ENCODE peak calls at places on chromosomes 3 and 15, in six cellular contexts. O, C, M, I, B and S are unnamed samples.

GRCh38 chr15:48617619-48618018 is 27.9 kb downstream of the FBN1 start:
- DNase-seq in O (no peak), C (peak), M (no peak), I (peak), B (no peak), S (no peak)

GRCh38 chr15:72599855-72600464 is 54.5 kb upstream of the GOLGA6B start:
- DNase-seq in O (peak), C (peak), M (no peak), I (peak), B (peak), S (no peak)

GRCh38 chr15:78360426-78360825 is 20.3 kb downstream of the CRABP1 start:
- DNase-seq in O (peak), C (no peak), M (no peak), I (no peak), B (no peak), S (no peak)

GRCh38 chr3:114764056-114764492 is 383.0 kb downstream of the ZBTB20 start:
- DNase-seq in O (no peak), C (peak), M (no peak), I (no peak), B (no peak), S (no peak)

GRCh38 chr3:16842710-16843270 is 42.0 kb upstream of the PLCL2 start:
- DNase-seq in O (peak), C (no peak), M (no peak), I (no peak), B (no peak), S (no peak)

GRCh38 chr3:132638721-132639120 is 20.9 kb downstream of the ACAD11 start:
- DNase-seq in O (no peak), C (no peak), M (no peak), I (no peak), B (no peak), S (no peak)

GRCh38 chr3:25437953-25438352 is 9.9 kb downstream of the RARB start:
- DNase-seq in O (no peak), C (no peak), M (no peak), I (no peak), B (no peak), S (no peak)

GRCh38 chr3:70064194-70064787 is 64.8 kb downstream of the SAMMSON start:
- DNase-seq in O (peak), C (peak), M (no peak), I (peak), B (no peak), S (peak)

GRCh38 chr3:126883241-126883640 is 99.7 kb upstream of the PLXNA1 start:
- DNase-seq in O (no peak), C (peak), M (no peak), I (peak), B (no peak), S (no peak)

GRCh38 chr15:45203182-45203581 is 15.4 kb upstream of the SHF start:
- DNase-seq in O (no peak), C (no peak), M (no peak), I (no peak), B (no peak), S (no peak)
- H2AK5ac ChIP-seq in O (no peak), C (no peak), M (no peak), I (no peak), B (no peak), S (no peak)

DNA sequence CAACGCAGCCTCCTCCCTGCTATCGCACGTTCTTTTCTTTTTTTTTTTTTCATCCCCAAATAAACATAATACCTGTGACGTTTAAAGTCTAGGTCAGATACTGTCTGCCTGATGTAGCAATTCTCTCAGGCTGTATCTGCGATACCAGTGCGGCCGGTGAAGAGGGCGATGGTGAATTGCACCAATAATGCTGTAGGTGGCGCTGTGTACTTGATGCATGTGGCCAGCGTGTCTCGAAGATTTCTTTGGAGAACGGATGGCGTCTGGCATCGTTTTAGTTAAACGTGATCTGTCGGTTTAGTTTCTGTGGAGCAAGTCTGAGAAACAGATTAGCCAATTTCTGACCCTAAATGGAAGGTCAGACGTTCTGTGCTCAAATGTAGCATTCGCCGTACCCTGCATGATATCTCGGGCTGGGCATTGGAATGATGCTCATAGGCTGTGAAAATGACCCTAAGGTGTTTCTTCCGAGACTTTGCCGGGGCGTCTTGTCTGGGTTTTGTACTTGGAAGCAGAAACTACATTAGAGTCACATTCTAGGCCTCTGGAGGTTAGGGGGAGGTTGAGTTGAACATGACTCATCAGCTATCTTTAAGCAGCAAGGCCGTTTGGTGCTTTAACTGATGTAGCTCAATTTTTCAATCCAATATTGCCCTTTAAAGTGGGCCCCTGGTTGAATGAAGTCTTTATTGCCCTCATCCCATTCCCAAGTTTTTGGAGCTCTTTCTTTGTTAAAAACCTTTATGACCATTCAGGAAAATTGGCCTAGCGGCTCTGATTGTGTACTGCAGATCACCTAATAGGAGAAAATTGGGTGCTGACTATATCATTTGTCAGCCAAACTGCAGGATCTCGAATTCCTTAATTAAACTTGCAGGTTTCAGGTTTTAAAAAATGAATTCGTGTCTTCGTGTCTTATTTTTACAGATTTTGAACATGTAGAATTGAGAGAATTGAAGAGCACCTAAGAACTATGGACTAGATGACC is 80.0 kb downstream of the SQOR start:
- DNase-seq in O (peak), C (peak), M (peak), I (peak), B (peak), S (peak)
- H3K4me3 ChIP-seq in O (no peak), C (no peak), M (no peak), I (no peak), B (no peak), S (no peak)

GRCh38 chr3:98323425-98323824 is 30.2 kb upstream of the OR5K4 start:
- DNase-seq in O (no peak), C (no peak), M (no peak), I (no peak), B (no peak), S (no peak)

GRCh38 chr3:98326945-98327344 is 26.7 kb upstream of the OR5K4 start:
- DNase-seq in O (no peak), C (no peak), M (no peak), I (no peak), B (no peak), S (no peak)

GRCh38 chr3:98326494-98326893 is 27.2 kb upstream of the OR5K4 start:
- DNase-seq in O (no peak), C (no peak), M (no peak), I (no peak), B (no peak), S (no peak)

GRCh38 chr3:98325055-98325454 is 28.6 kb upstream of the OR5K4 start:
- DNase-seq in O (peak), C (no peak), M (no peak), I (no peak), B (peak), S (no peak)

DNA sequence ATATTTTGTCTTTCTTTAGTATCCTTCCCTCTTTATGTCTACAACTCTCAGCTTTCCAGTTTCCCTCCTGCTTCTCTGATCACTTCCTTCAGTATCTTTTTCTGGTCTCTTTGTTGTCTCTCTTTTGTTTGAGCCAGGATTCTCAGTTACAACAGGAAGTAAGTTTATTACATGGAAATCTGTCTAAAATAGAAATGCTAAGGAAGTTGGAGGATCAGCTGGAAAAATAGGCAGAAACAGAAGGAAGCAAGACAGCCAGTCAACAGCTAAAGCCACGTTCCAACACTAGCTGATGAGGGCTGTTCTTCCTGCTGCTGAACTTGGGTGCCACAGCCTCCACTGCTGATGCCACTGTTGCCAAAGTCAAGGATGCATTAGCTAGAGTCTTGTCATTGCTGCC is 27.6 kb upstream of the OR5K4 start:
- DNase-seq in O (peak), C (no peak), M (no peak), I (no peak), B (no peak), S (no peak)
- H4K8ac ChIP-seq in O (no peak), C (no peak), M (no peak), I (no peak), B (no peak), S (no peak)

DNA sequence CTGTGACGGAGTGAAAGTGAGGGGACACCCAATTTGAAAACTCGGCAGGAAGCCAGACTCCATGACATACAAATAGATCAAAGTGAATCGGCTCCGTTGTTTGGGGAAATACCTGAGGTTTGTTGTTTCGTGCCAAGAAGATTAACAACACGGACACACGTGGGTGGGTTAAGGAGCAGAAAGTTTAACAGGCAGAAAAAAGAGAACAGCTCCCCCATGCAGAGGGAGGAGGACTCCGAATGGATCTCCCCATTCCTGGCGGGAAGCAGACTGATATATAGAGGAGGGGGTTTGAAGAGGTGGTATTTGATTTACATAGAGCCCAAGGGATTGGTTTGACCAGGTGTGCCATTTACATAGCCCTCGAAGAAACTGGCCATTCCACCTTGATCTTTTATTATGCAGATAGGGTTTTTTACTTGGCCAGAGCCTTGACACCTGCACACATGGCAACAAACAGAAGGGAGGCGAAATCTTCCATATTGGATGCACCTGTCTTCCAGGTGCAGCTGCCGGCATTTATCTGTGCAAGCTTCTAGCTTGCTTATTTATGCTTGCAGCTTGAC is 4.8 kb upstream of the SACM1L start:
- DNase-seq in O (no peak), C (no peak), M (no peak), I (no peak), B (no peak), S (no peak)
- H2AK5ac ChIP-seq in O (peak), C (no peak), M (peak), I (no peak), B (peak), S (no peak)

GRCh38 chr3:23494967-23495366 is 291.8 kb downstream of the UBE2E2 start:
- DNase-seq in O (no peak), C (no peak), M (no peak), I (no peak), B (no peak), S (no peak)
- H3K4me3 ChIP-seq in O (no peak), C (no peak), M (no peak), I (no peak), B (no peak), S (no peak)

DNA sequence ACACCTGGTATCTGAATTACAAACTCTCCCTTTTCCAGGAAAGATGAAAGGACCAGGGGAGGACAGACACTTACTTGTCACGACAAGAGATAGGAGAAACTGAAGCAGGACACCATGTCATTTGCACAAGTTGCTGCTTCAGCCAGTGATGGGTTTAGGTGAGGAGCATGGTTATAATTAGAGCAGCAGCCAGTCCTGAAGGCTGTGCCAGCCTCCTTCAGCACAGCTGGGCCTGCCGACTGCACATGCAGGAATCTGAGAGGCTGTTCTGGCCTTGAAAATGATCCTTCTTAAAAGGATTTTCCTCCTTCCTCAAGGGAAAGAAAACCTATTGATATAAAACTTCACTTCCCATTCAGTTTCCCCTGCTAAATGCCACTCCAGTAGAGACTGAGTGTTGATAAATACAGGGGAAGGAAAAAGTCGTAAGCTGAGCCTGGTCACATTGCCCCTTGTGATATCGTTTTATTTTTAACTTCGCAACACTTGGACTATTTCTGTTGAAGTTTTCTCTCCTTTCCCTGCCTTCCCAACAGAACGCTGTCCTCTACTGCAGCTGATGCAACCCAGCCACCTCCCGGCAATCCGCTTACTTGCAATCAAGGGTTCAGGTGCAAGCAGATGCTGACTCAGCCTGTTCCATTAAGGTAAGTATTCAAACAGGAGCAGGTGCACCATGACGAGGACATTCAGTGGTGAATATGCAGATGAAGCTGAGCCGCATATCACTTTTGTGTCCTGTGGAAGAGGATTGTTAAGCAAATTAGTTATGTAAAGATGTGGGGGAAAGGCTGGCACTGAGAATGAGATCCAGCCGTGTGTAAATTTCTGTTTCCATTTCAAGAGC is at the start of gene FBXO40:
- DNase-seq in O (peak), C (no peak), M (peak), I (no peak), B (no peak), S (no peak)
- H4K8ac ChIP-seq in O (no peak), C (no peak), M (peak), I (no peak), B (no peak), S (no peak)

DNA sequence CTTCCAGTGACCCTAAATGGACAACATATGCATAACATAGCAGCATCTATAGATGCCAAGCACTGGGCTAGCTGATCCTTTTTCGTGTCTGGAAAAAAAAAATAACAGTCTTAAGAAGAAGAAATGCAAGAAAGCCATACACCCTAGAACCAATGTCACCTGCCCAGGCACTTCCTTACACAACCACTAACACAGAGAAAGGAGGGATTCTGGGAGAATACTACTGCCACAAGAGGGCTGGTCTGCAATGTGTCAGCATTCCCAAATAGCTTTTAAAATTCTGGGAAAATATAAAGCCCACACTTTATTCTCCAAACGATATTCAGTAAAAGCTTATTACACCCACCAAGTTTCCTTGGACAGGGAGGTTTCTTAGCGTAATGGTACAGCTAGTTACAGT is 271.2 kb downstream of the TBL1XR1 start:
- DNase-seq in O (no peak), C (no peak), M (no peak), I (no peak), B (no peak), S (no peak)
- H2AK5ac ChIP-seq in O (no peak), C (no peak), M (no peak), I (no peak), B (no peak), S (no peak)